ENCODE peak calls at places on chromosome 11, in five cellular contexts. E is PC-9; W is spleen; V is stimulated activated CD8-positive, alpha-beta memory T cell treated with anti-CD3 and anti-CD28 coated beads, Interleukin-7, amount 100 ng/mL, for 48 hours; G is body of pancreas. F is an unnamed sample.

GRCh38 chr11:97990162-97990920 is 1030.4 kb upstream of the CNTN5 start:
- DNase-seq in E (peak; percentile 9), W (no peak), V (no peak), G (no peak), F (no peak)

GRCh38 chr11:119520400-119520799 is 97.4 kb upstream of the THY1 start:
- DNase-seq in E (no peak), W (peak; percentile 36), V (no peak), G (no peak), F (no peak)

GRCh38 chr11:89458646-89459045 is 32.5 kb downstream of the NOX4 start:
- DNase-seq in E (no peak), W (no peak), V (no peak), G (no peak), F (no peak)

GRCh38 chr11:119103793-119104192 is 2.1 kb upstream of the DPAGT1 start:
- DNase-seq in E (no peak), W (peak; percentile 12), V (no peak), G (no peak), F (no peak)

GRCh38 chr11:119134389-119134978 is 13.1 kb downstream of the HINFP start:
- DNase-seq in E (no peak), W (no peak), V (no peak), G (peak; percentile 54), F (no peak)

GRCh38 chr11:73340164-73340563 is 32.1 kb downstream of the ARHGEF17 start:
- DNase-seq in E (no peak), W (no peak), V (no peak), G (no peak), F (no peak)

GRCh38 chr11:128916646-128917045 is 25.5 kb downstream of the KCNJ5 start:
- DNase-seq in E (no peak), W (no peak), V (no peak), G (no peak), F (no peak)

GRCh38 chr11:12813371-12814225 is 139.4 kb downstream of the TEAD1 start:
- DNase-seq in E (peak; percentile 71), W (no peak), V (no peak), G (no peak), F (no peak)

GRCh38 chr11:42244376-42244775 is 784.9 kb upstream of the LRRC4C start:
- DNase-seq in E (no peak), W (no peak), V (no peak), G (no peak), F (no peak)

GRCh38 chr11:44309483-44310197 is at the start of gene ALX4:
- DNase-seq in E (no peak), W (no peak), V (no peak), G (no peak), F (no peak)

GRCh38 chr11:61972796-61973602 is 5.6 kb upstream of the FTH1 start:
- DNase-seq in E (peak; percentile 48), W (peak; percentile 71), V (no peak), G (no peak), F (no peak)

GRCh38 chr11:134597452-134597851 is 185.4 kb upstream of the B3GAT1 start:
- DNase-seq in E (no peak), W (no peak), V (no peak), G (no peak), F (peak; percentile 70)

GRCh38 chr11:126328444-126328843 is 24.6 kb downstream of the DCPS start:
- DNase-seq in E (no peak), W (peak; percentile 68), V (no peak), G (no peak), F (peak; percentile 58)

GRCh38 chr11:17395978-17396377 is 7.5 kb upstream of the KCNJ11 start:
- DNase-seq in E (no peak), W (peak; percentile 61), V (no peak), G (no peak), F (no peak)

GRCh38 chr11:20131744-20132666 is 28.3 kb downstream of the DBX1 start:
- DNase-seq in E (peak; percentile 57), W (peak; percentile 81), V (no peak), G (peak; percentile 66), F (no peak)

GRCh38 chr11:119055901-119056300 is 1.1 kb downstream of the HYOU1 start:
- DNase-seq in E (no peak), W (no peak), V (no peak), G (no peak), F (no peak)

GRCh38 chr11:3219281-3219892 is 774 bp upstream of the MRGPRG start:
- DNase-seq in E (no peak), W (no peak), V (no peak), G (no peak), F (peak; percentile 47)

GRCh38 chr11:74418509-74418895 is 20.3 kb upstream of the PGM2L1 start:
- DNase-seq in E (no peak), W (no peak), V (no peak), G (no peak), F (no peak)

GRCh38 chr11:93000511-93001476 is 31.3 kb downstream of the MTNR1B start:
- DNase-seq in E (peak; percentile 33), W (no peak), V (no peak), G (no peak), F (no peak)

GRCh38 chr11:76496174-76496573 is 51.4 kb downstream of the EMSY start:
- DNase-seq in E (no peak), W (no peak), V (no peak), G (no peak), F (no peak)

GRCh38 chr11:78564889-78565467 is 9.7 kb downstream of the NARS2 start:
- DNase-seq in E (no peak), W (no peak), V (no peak), G (no peak), F (no peak)

GRCh38 chr11:66477256-66478201 is 2.7 kb upstream of the DPP3 start:
- DNase-seq in E (no peak), W (no peak), V (no peak), G (no peak), F (no peak)

GRCh38 chr11:96254087-96254486 is 88.9 kb downstream of the MAML2 start:
- DNase-seq in E (no peak), W (no peak), V (no peak), G (no peak), F (no peak)

GRCh38 chr11:127639916-127640315 is 639.3 kb upstream of the KIRREL3 start:
- DNase-seq in E (no peak), W (no peak), V (no peak), G (no peak), F (no peak)

GRCh38 chr11:103547009-103547408 is 437.8 kb downstream of the DYNC2H1 start:
- DNase-seq in E (no peak), W (no peak), V (no peak), G (no peak), F (no peak)

GRCh38 chr11:8047382-8047781 is 33.6 kb upstream of the TUB start:
- DNase-seq in E (no peak), W (peak; percentile 24), V (no peak), G (no peak), F (no peak)

GRCh38 chr11:126700773-126701554 is 299.6 kb downstream of the KIRREL3 start:
- DNase-seq in E (no peak), W (no peak), V (no peak), G (no peak), F (no peak)

GRCh38 chr11:69302447-69302846 is 8.5 kb downstream of the MYEOV start:
- DNase-seq in E (no peak), W (no peak), V (no peak), G (peak; percentile 8), F (no peak)

GRCh38 chr11:86592659-86593451 is 79.6 kb downstream of the ME3 start:
- DNase-seq in E (peak; percentile 91), W (no peak), V (peak; percentile 69), G (peak; percentile 79), F (no peak)

GRCh38 chr11:116046127-116046526 is 541.9 kb upstream of the CADM1 start:
- DNase-seq in E (no peak), W (no peak), V (no peak), G (no peak), F (no peak)

GRCh38 chr11:113446938-113447337 is 28.3 kb downstream of the DRD2 start:
- DNase-seq in E (peak; percentile 30), W (no peak), V (no peak), G (no peak), F (no peak)

GRCh38 chr11:6655020-6655789 is 404 bp downstream of the DCHS1 start:
- DNase-seq in E (no peak), W (peak; percentile 81), V (no peak), G (no peak), F (no peak)

GRCh38 chr11:72406536-72407507 is 27.5 kb downstream of the CLPB start:
- DNase-seq in E (no peak), W (no peak), V (no peak), G (no peak), F (no peak)

GRCh38 chr11:26901162-26901561 is 92.8 kb upstream of the FIBIN start:
- DNase-seq in E (no peak), W (no peak), V (no peak), G (no peak), F (no peak)

GRCh38 chr11:10622957-10623787 is 54.7 kb upstream of the LYVE1 start:
- DNase-seq in E (no peak), W (peak; percentile 89), V (no peak), G (no peak), F (peak; percentile 89)

GRCh38 chr11:43747130-43747802 is 66.7 kb downstream of the HSD17B12 start:
- DNase-seq in E (no peak), W (no peak), V (no peak), G (no peak), F (no peak)

GRCh38 chr11:130644187-130644586 is 195.7 kb downstream of the ADAMTS15 start:
- DNase-seq in E (no peak), W (no peak), V (no peak), G (no peak), F (no peak)

GRCh38 chr11:44453213-44453612 is 112.2 kb upstream of the CD82 start:
- DNase-seq in E (no peak), W (no peak), V (no peak), G (no peak), F (peak; percentile 63)

F was measured in cardiac septum.